ENCODE peak calls at places on chromosome 17, in six cellular contexts. F, G, L, X, T and E are unnamed samples.

GRCh38 chr17:38550661-38551060 is 55.1 kb downstream of the SRCIN1 start:
- DNase-seq in L (no peak), T (no peak), G (no peak), X (no peak), F (no peak), E (no peak)

GRCh38 chr17:79558573-79558900 is 52.3 kb downstream of the RBFOX3 start:
- DNase-seq in T (no peak), G (no peak), L (no peak), X (no peak), F (no peak), E (no peak)

GRCh38 chr17:55873017-55873758 is 122.3 kb downstream of the PCTP start:
- DNase-seq in G (no peak), T (no peak), X (no peak), F (no peak), L (no peak), E (no peak)

GRCh38 chr17:17751996-17752821 is 71.0 kb downstream of the RAI1 start:
- DNase-seq in G (peak), T (peak), F (peak), L (peak), X (peak), E (peak)

GRCh38 chr17:82489851-82490511 is 29.6 kb upstream of the FOXK2 start:
- DNase-seq in G (no peak), L (no peak), T (no peak), X (no peak), F (no peak), E (peak)

GRCh38 chr17:35460354-35460851 is 11.8 kb upstream of the SLFN13 start:
- DNase-seq in G (peak), T (peak), L (no peak), F (no peak), X (peak), E (peak)

GRCh38 chr17:74822329-74823175 is 37.1 kb downstream of the GRIN2C start:
- DNase-seq in L (no peak), T (peak), F (no peak), G (no peak), X (no peak), E (no peak)

GRCh38 chr17:51128089-51128488 is 7.4 kb upstream of the SPAG9 start:
- DNase-seq in L (no peak), G (peak), T (no peak), F (no peak), X (no peak), E (peak)

GRCh38 chr17:56110463-56111138 is 42.7 kb upstream of the ANKFN1 start:
- DNase-seq in G (peak), X (no peak), F (no peak), L (no peak), T (no peak), E (peak)

GRCh38 chr17:81646869-81647600 is 9.3 kb downstream of the PDE6G start:
- DNase-seq in F (no peak), G (no peak), T (no peak), L (no peak), X (no peak), E (peak)

GRCh38 chr17:29246638-29247037 is at the start of gene CRYBA1:
- DNase-seq in L (no peak), G (no peak), T (no peak), X (no peak), F (peak), E (no peak)

GRCh38 chr17:76812968-76813367 is 55.2 kb upstream of the MGAT5B start:
- DNase-seq in X (no peak), T (no peak), L (no peak), F (no peak), G (no peak), E (no peak)

GRCh38 chr17:6160188-6160555 is 90.0 kb downstream of the WSCD1 start:
- DNase-seq in T (no peak), X (no peak), G (peak), F (peak), L (no peak), E (no peak)

GRCh38 chr17:19551708-19552148 is 18.1 kb downstream of the SLC47A1 start:
- DNase-seq in G (peak), F (no peak), L (no peak), T (no peak), X (no peak), E (no peak)

GRCh38 chr17:30234296-30234695 is 1.2 kb downstream of the SLC6A4 start:
- DNase-seq in F (no peak), L (no peak), T (no peak), X (no peak), G (peak), E (no peak)

GRCh38 chr17:42129109-42129837 is 6.7 kb downstream of the HSPB9 start:
- DNase-seq in X (no peak), L (no peak), T (no peak), F (no peak), G (no peak), E (no peak)

GRCh38 chr17:63956296-63956920 is 16.3 kb downstream of the SCN4A start:
- DNase-seq in G (no peak), X (no peak), L (no peak), T (no peak), F (no peak), E (no peak)

GRCh38 chr17:39867891-39868553 is at the start of gene ZPBP2:
- DNase-seq in L (no peak), X (no peak), T (no peak), G (peak), F (no peak), E (no peak)

GRCh38 chr17:57406131-57406980 is 150.0 kb downstream of the MSI2 start:
- DNase-seq in G (no peak), T (peak), L (no peak), F (peak), X (no peak), E (no peak)

GRCh38 chr17:57559226-57559625 is 185.9 kb downstream of the CCDC182 start:
- DNase-seq in T (no peak), F (no peak), X (no peak), L (no peak), G (no peak), E (no peak)

GRCh38 chr17:38881600-38882191 is 11.8 kb downstream of the LASP1 start:
- DNase-seq in T (peak), F (no peak), L (no peak), G (peak), X (no peak), E (no peak)

GRCh38 chr17:83058478-83059167 is 20.8 kb upstream of the METRNL start:
- DNase-seq in T (peak), L (no peak), X (no peak), G (peak), F (no peak), E (no peak)

GRCh38 chr17:81599719-81600486 is 37.0 kb downstream of the NPLOC4 start:
- DNase-seq in X (no peak), F (no peak), L (no peak), T (no peak), G (no peak), E (no peak)

GRCh38 chr17:78665952-78666920 is 89.0 kb upstream of the DNAH17 start:
- DNase-seq in T (peak), X (no peak), G (no peak), L (no peak), F (no peak), E (no peak)

GRCh38 chr17:17555906-17556305 is 35.6 kb downstream of the PEMT start:
- DNase-seq in X (no peak), T (no peak), F (no peak), G (no peak), L (no peak), E (no peak)

GRCh38 chr17:17512866-17513265 is 16.7 kb upstream of the RASD1 start:
- DNase-seq in L (no peak), T (no peak), F (no peak), X (no peak), G (no peak), E (no peak)

GRCh38 chr17:60579090-60579489 is 20.9 kb upstream of the PPM1D start:
- DNase-seq in G (no peak), X (no peak), F (no peak), T (no peak), L (no peak), E (no peak)

GRCh38 chr17:64460955-64461354 is 12.0 kb downstream of the MILR1 start:
- DNase-seq in G (no peak), T (no peak), L (no peak), F (no peak), X (no peak), E (no peak)

GRCh38 chr17:77327181-77327565 is 186.4 kb downstream of the SEC14L1 start:
- DNase-seq in G (peak), F (no peak), X (no peak), T (peak), L (no peak), E (no peak)

GRCh38 chr17:21019976-21020575 is 22.7 kb downstream of the USP22 start:
- DNase-seq in F (no peak), X (no peak), G (peak), L (peak), T (no peak), E (peak)

GRCh38 chr17:80087346-80088265 is 13.8 kb upstream of the GAA start:
- DNase-seq in X (no peak), F (no peak), L (no peak), T (no peak), G (no peak), E (no peak)

GRCh38 chr17:36085710-36086268 is 4.2 kb downstream of the CCL3 start:
- DNase-seq in G (no peak), L (no peak), T (no peak), X (no peak), F (no peak), E (no peak)

GRCh38 chr17:54521137-54521536 is 379.5 kb upstream of the TOM1L1 start:
- DNase-seq in F (no peak), X (no peak), T (no peak), G (no peak), L (no peak), E (no peak)

GRCh38 chr17:44442806-44443205 is 53.4 kb upstream of the ITGA2B start:
- DNase-seq in L (no peak), T (no peak), G (no peak), X (no peak), F (no peak), E (no peak)

GRCh38 chr17:74379495-74380085 is 12.3 kb downstream of the GPR142 start:
- DNase-seq in T (peak), G (peak), F (peak), L (peak), X (peak), E (peak)

GRCh38 chr17:28710948-28711722 is 553 bp downstream of the PROCA1 start:
- DNase-seq in F (peak), G (peak), L (peak), X (peak), T (peak), E (peak)